ENCODE peak calls at places on chromosomes 2 and 18, in four cellular contexts. N, G, A and M are unnamed samples. For H3K9me3 and H3K4me1, the result is how much of the 10 kb centered on the place peaks cover.

GRCh38 chr2:102056079-102056581 is 64.4 kb downstream of the IL1R2 start:
- DNase-seq in N (no peak), G (no peak), A (peak), M (no peak)

GRCh38 chr2:15685143-15685542 is 93.5 kb downstream of the DDX1 start:
- DNase-seq in N (no peak), G (no peak), A (no peak), M (no peak)

GRCh38 chr2:48496867-48497266 is 33.1 kb upstream of the STON1 start:
- DNase-seq in N (no peak), G (peak), A (peak), M (no peak)

GRCh38 chr18:48740846-48741485 is 202.1 kb downstream of the CTIF start:
- DNase-seq in N (no peak), G (no peak), A (no peak), M (no peak)

GRCh38 chr18:77178559-77178958 is 46.0 kb upstream of the MBP start:
- DNase-seq in N (no peak), G (no peak), A (peak), M (no peak)

GRCh38 chr2:237572742-237573101 is 6.3 kb downstream of the PRLH start:
- DNase-seq in N (no peak), G (no peak), A (no peak), M (no peak)

GRCh38 chr2:54619660-54620231 is 103.7 kb upstream of the EML6 start:
- DNase-seq in N (no peak), G (peak), A (no peak), M (no peak)

GRCh38 chr2:120471166-120471565 is 125.2 kb downstream of the INHBB start:
- DNase-seq in N (peak), G (no peak), A (no peak), M (no peak)

GRCh38 chr2:77336013-77336412 is 186.2 kb downstream of the LRRTM4 start:
- DNase-seq in N (no peak), G (no peak), A (no peak), M (no peak)
- H3K9me3 ChIP-seq in N (under half), G (under half), A (under half), M (under half)

GRCh38 chr2:12725238-12726187 is 8.8 kb downstream of the TRIB2 start:
- DNase-seq in N (no peak), G (no peak), A (no peak), M (peak)
- H3K4me3 ChIP-seq in N (no peak), G (no peak), A (no peak), M (no peak)

GRCh38 chr2:118296663-118297062 is 208.4 kb downstream of the INSIG2 start:
- DNase-seq in N (no peak), G (no peak), A (no peak), M (no peak)
- H3K4me1 ChIP-seq in N (under half), G (under half), A (under half), M (under half)

DNA sequence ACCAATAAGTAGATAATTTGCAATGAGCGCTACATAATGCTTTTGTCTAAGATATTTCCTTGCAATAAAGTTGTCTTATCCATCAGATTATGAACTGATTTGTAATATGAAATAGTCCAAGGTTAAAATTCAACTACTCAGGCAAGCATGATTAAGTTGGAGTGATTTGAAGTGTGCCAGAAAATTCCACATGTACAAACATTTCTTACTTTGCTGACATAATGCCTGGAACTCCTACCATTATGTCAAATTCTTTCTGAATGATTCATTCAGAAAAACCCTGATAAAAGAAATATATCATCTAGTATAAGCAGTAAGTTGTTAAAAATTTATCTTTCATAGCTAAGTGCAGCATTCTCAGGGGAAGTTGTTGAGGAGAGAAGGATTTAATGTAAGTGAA is 87.3 kb downstream of the CBLN2 start:
- DNase-seq in N (no peak), G (no peak), A (peak), M (no peak)
- H3K9me3 ChIP-seq in N (under half), G (under half), A (under half), M (under half)